ENCODE peak calls at places on chromosomes 5 and 9, in four cellular contexts. L, O, J and H are unnamed samples.

GRCh38 chr5:56148453-56148971 is 84.6 kb downstream of the ANKRD55 start:
- DNase-seq in L (no peak), J (peak), O (peak), H (no peak)

GRCh38 chr9:36189978-36190377 is 743 bp upstream of the CLTA start:
- DNase-seq in O (no peak), J (no peak), L (no peak), H (no peak)

GRCh38 chr5:14706615-14707021 is 42.1 kb downstream of the OTULIN start:
- DNase-seq in L (no peak), O (peak), J (no peak), H (peak)

GRCh38 chr9:98101868-98102273 is 17.2 kb downstream of the TRIM14 start:
- DNase-seq in O (peak), J (no peak), L (no peak), H (no peak)

GRCh38 chr5:36666986-36667385 is 60.6 kb downstream of the SLC1A3 start:
- DNase-seq in L (no peak), J (no peak), O (no peak), H (no peak)

GRCh38 chr9:69193685-69194032 is 19.6 kb downstream of the TJP2 start:
- DNase-seq in O (no peak), L (no peak), J (no peak), H (no peak)

GRCh38 chr9:12884736-12885395 is 110.0 kb downstream of the LURAP1L start:
- DNase-seq in O (no peak), J (no peak), L (no peak), H (peak)

GRCh38 chr9:14389146-14389545 is 75.2 kb upstream of the NFIB start:
- DNase-seq in O (no peak), J (no peak), L (no peak), H (peak)

GRCh38 chr5:176535101-176535654 is 2.0 kb downstream of the RNF44 start:
- DNase-seq in L (no peak), J (no peak), O (peak), H (no peak)

GRCh38 chr9:92310562-92310961 is 14.6 kb downstream of the NOL8 start:
- DNase-seq in J (no peak), O (no peak), L (no peak), H (no peak)

GRCh38 chr5:78600656-78601452 is 47.7 kb downstream of the LHFPL2 start:
- DNase-seq in L (no peak), J (peak), O (no peak), H (no peak)

GRCh38 chr5:73497537-73498056 is 645 bp upstream of the BTF3 start:
- DNase-seq in O (no peak), J (no peak), L (no peak), H (no peak)

GRCh38 chr5:96149546-96149945 is 187.9 kb upstream of the ELL2 start:
- DNase-seq in O (no peak), J (no peak), L (no peak), H (peak)

GRCh38 chr5:42749020-42749419 is 7.6 kb upstream of the CCDC152 start:
- DNase-seq in J (no peak), L (no peak), O (no peak), H (no peak)

GRCh38 chr9:92187989-92188714 is 72.9 kb upstream of the SPTLC1 start:
- DNase-seq in O (no peak), L (no peak), J (no peak), H (no peak)

GRCh38 chr5:61002616-61003015 is 57.6 kb downstream of the NDUFAF2 start:
- DNase-seq in O (no peak), L (no peak), J (no peak), H (no peak)

GRCh38 chr5:135394095-135394494 is 4.9 kb downstream of the MACROH2A1 start:
- DNase-seq in L (no peak), O (no peak), J (no peak), H (no peak)

GRCh38 chr9:89664896-89665329 is 60.1 kb downstream of the GADD45G start:
- DNase-seq in L (no peak), O (no peak), J (no peak), H (no peak)

GRCh38 chr9:12060811-12061210 is 632.4 kb upstream of the TYRP1 start:
- DNase-seq in L (no peak), O (no peak), J (no peak), H (no peak)

GRCh38 chr9:131117762-131118145 is 7.6 kb upstream of the NUP214 start:
- DNase-seq in O (no peak), L (no peak), J (no peak), H (no peak)

GRCh38 chr5:72032769-72033168 is 74.5 kb upstream of the MAP1B start:
- DNase-seq in L (no peak), O (no peak), J (no peak), H (no peak)

GRCh38 chr5:90528704-90529233 is 615 bp downstream of the LYSMD3 start:
- DNase-seq in O (peak), L (no peak), J (no peak), H (peak)

DNA sequence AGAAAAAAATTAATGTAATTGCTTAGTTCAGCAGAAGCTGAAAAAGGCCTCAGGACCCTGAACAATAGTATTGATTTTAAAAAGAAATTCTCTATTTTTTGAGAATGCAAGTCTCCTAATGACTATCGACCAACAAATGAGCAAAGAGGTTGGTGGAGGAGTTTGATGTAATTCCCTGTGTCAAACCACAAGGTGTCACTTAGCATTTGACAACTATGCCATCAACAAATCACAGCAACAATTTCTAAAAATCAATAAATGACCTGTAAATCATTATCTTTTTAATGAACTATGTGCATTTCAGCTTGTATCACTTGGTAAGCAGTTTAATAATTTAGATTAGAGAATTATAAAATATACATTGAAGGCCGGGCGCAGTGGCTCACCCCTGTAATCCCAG is 133.7 kb downstream of the PRELID2 start:
- DNase-seq in L (no peak), J (no peak), O (no peak), H (no peak)
- TF ChIP-seq CTCF in L (peak), J (no peak), O (no peak), H (no peak)

DNA sequence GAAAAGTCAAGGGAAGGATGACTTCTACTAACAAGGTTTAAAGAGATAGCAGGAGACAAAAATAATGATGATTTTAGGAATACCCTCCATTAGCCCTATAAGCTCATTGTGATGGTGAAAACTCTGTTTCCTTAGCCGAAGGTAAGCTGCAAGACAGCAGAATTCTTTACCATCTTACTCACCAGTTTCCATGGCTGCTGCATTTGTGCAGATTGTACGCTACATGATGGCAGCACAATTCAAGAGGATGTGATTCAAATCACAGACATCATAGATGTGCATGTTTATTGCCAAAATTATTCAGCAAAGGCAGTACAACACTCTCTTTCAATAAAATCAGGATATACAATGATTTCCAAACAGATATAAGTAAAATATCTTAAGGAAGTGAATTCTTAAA is 175.6 kb downstream of the SPATA31D1 start:
- DNase-seq in O (no peak), L (no peak), J (no peak), H (no peak)
- TF ChIP-seq CTCF in O (no peak), L (no peak), J (no peak), H (no peak)

DNA sequence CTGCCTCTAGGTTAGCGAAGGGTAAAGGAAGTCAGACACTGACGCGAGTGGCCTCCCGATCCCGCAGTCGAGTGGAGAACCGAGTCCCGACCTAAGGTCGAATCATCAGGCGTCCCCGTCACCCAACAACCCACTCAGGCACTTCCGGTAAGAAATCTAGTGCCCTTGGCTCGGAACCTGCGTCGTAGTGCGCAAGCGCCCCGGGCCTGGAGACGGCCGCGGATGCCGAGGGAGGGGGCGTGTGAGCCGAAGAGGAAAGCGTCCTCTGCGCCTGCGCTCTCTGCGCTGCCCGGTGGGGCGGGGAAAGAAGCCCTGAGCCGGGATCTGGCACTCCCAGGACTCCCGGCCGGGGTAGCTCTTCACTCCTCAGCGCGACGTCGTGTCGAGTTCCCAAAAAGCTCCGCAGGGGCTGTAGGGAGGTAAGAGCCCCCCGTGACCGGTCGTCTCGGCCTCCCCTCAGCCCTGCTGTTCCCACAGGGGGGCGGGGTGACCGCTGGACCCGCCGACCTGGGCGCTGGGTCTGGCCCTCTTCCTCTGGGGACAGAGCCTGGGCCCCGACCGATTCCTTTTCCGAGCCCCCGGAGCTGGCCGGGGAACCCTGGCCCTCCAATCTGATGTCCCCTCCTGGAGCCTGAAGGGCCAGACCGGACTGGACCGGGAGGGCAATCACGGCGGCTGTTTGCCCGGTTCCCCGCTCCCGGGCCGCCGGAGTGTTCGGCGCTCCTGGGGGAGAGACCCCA is at the start of gene ZFYVE16:
- DNase-seq in J (peak), O (peak), L (peak), H (peak)
- TF ChIP-seq CTCF in J (peak), O (no peak), L (peak), H (no peak)

GRCh38 chr5:139171779-139172404 is 26.3 kb downstream of the SIL1 start:
- DNase-seq in O (no peak), J (no peak), L (no peak), H (no peak)

GRCh38 chr5:139164020-139164419 is 34.1 kb downstream of the SIL1 start:
- DNase-seq in L (no peak), J (no peak), O (peak), H (peak)

GRCh38 chr5:139167052-139167451 is 31.1 kb downstream of the SIL1 start:
- DNase-seq in J (no peak), O (no peak), L (no peak), H (no peak)

GRCh38 chr5:139167533-139167932 is 30.6 kb downstream of the SIL1 start:
- DNase-seq in L (no peak), O (no peak), J (no peak), H (no peak)

GRCh38 chr5:139167952-139168720 is 30.0 kb downstream of the SIL1 start:
- DNase-seq in J (no peak), L (no peak), O (no peak), H (no peak)
- TF ChIP-seq CTCF in J (no peak), L (no peak), O (no peak), H (no peak)

DNA sequence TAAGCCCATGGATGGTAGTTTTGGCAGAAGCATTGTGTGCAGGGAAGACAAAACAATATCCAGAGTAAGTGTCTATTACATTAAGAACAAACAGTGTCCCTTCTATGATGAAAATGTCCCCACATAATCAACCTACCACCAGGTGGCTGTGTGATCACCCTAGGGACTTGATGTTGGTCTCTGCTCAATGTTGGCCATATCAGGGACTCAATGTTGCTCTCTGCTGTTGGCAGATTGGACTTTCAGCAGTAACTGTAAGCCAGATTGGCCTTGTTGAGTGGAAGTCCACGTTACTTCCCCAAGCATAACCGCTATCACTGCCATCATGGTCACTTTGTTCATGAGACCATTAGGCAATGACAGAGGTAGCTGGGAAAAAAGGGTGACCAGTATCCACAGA is 52.8 kb upstream of the PRSS3 start:
- DNase-seq in L (no peak), J (no peak), O (no peak), H (no peak)
- TF ChIP-seq CTCF in L (no peak), J (no peak), O (no peak), H (no peak)

GRCh38 chr5:151924564-151925395 is at the start of gene GLRA1:
- DNase-seq in L (peak), O (peak), J (peak), H (peak)

GRCh38 chr5:151926186-151926585 is 1.5 kb upstream of the GLRA1 start:
- DNase-seq in O (no peak), J (no peak), L (no peak), H (no peak)

GRCh38 chr5:151917931-151918330 is 6.7 kb downstream of the GLRA1 start:
- DNase-seq in J (no peak), O (no peak), L (peak), H (no peak)

GRCh38 chr5:151925396-151925750 is 722 bp upstream of the GLRA1 start:
- DNase-seq in L (no peak), O (no peak), J (no peak), H (no peak)

DNA sequence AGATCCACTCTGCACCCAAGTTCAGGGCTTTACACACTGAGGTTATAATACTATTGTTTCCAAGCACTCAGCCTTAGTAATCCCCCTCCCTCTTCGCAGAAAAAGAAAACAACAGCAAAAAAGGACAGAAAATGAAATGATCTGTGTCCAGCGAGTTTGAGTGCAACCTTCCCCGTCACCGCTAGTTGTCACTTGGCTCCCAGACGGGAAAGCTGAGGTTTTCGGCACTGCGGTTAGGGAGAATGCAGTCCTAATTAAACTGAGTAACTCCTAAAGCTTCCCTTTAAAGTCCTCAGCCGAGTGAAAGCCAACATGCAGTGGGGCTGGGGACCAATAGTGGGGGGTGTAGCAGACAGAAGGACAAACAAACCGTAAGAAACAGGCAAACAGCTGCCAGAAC is 786 bp downstream of the GLRA1 start:
- DNase-seq in J (peak), L (no peak), O (no peak), H (no peak)
- TF ChIP-seq CTCF in J (peak), L (peak), O (no peak), H (peak)

GRCh38 chr5:150596313-150596712 is 44.1 kb upstream of the SYNPO start:
- DNase-seq in J (no peak), O (no peak), L (no peak), H (peak)
- TF ChIP-seq CTCF in J (no peak), O (no peak), L (no peak), H (no peak)

GRCh38 chr9:80699551-80699998 is 989.8 kb downstream of the TLE1 start:
- DNase-seq in J (no peak), L (no peak), O (no peak), H (peak)

GRCh38 chr9:80692751-80693150 is 996.6 kb downstream of the TLE1 start:
- DNase-seq in J (no peak), O (no peak), L (no peak), H (no peak)

GRCh38 chr9:80701061-80701460 is 988.3 kb downstream of the TLE1 start:
- DNase-seq in O (no peak), L (no peak), J (no peak), H (peak)

GRCh38 chr9:80698725-80699124 is 990.6 kb downstream of the TLE1 start:
- DNase-seq in J (no peak), L (no peak), O (no peak), H (no peak)
- TF ChIP-seq CTCF in J (no peak), L (no peak), O (no peak), H (no peak)